ENCODE peak calls at places on chromosome 1, in eight cellular contexts. K is dermis blood vessel endothelial cell; D is right atrium auricular region; A is activated T-helper 1 cell treated with anti-CD3 and anti-CD28 coated beads, Interleukin-12 subunit alpha, Interleukin-12 subunit beta, Interleukin-2, Interleukin-4 antibody, amounts not matched to agents 30 ng/mL and 10 ng/mL and 1 ng/mL, durations not matched to agents 14 hours and 24 hours and 36 hours; E is WTC11; H is ureter; M is GM20000; C is activated CD4-positive, alpha-beta T cell treated with anti-CD3 and anti-CD28 coated beads, Interleukin-2, amount 50 U/mL, for 1 hour. P is an unnamed sample.

GRCh38 chr1:56816264-56816663 is 2.9 kb downstream of the FYB2 start:
- DNase-seq in K (no peak), D (no peak), A (no peak), E (no peak), H (no peak), M (no peak), C (no peak), P (no peak)

GRCh38 chr1:118650084-118650807 is 337.9 kb downstream of the TBX15 start:
- DNase-seq in K (no peak), D (no peak), A (no peak), E (no peak), H (no peak), M (no peak), C (no peak), P (peak)

GRCh38 chr1:172338295-172338735 is 82.2 kb upstream of the C1orf105 start:
- DNase-seq in K (no peak), D (no peak), A (peak), E (no peak), H (no peak), M (peak), C (no peak), P (no peak)

GRCh38 chr1:37102656-37103382 is 68.5 kb upstream of the GRIK3 start:
- DNase-seq in K (no peak), D (no peak), A (no peak), E (no peak), H (no peak), M (no peak), C (no peak), P (no peak)

GRCh38 chr1:20428841-20429240 is 57.2 kb downstream of the CAMK2N1 start:
- DNase-seq in K (no peak), D (no peak), A (no peak), E (no peak), H (no peak), M (no peak), C (no peak), P (no peak)

GRCh38 chr1:38138498-38139233 is 92.1 kb upstream of the POU3F1 start:
- DNase-seq in K (peak), D (peak), A (no peak), E (no peak), H (peak), M (no peak), C (no peak), P (peak)

GRCh38 chr1:86218859-86219258 is 62.3 kb upstream of the COL24A1 start:
- DNase-seq in K (no peak), D (no peak), A (no peak), E (no peak), H (no peak), M (no peak), C (no peak), P (no peak)

GRCh38 chr1:180950321-180950720 is 37.6 kb downstream of the KIAA1614 start:
- DNase-seq in K (no peak), D (no peak), A (no peak), E (no peak), H (no peak), M (peak), C (no peak), P (no peak)

GRCh38 chr1:222815367-222815765 is 527 bp downstream of the DISP1 start:
- DNase-seq in K (peak), D (peak), A (peak), E (no peak), H (no peak), M (no peak), C (peak), P (peak)

GRCh38 chr1:68313736-68314594 is 81.6 kb upstream of the WLS start:
- DNase-seq in K (peak), D (no peak), A (no peak), E (no peak), H (no peak), M (no peak), C (no peak), P (no peak)

GRCh38 chr1:228935855-228936727 is 200.8 kb downstream of the RHOU start:
- DNase-seq in K (no peak), D (no peak), A (no peak), E (no peak), H (no peak), M (no peak), C (no peak), P (no peak)

GRCh38 chr1:189180057-189180456 is 1297.6 kb downstream of the BRINP3 start:
- DNase-seq in K (no peak), D (no peak), A (no peak), E (no peak), H (no peak), M (no peak), C (no peak), P (no peak)

GRCh38 chr1:158176399-158176798 is 4.3 kb upstream of the CD1D start:
- DNase-seq in K (no peak), D (no peak), A (no peak), E (no peak), H (no peak), M (no peak), C (no peak), P (no peak)

GRCh38 chr1:152926091-152926490 is 17.7 kb downstream of the IVL start:
- DNase-seq in K (no peak), D (no peak), A (no peak), E (no peak), H (no peak), M (peak), C (no peak), P (no peak)

GRCh38 chr1:2392686-2393085 is 1.0 kb downstream of the RER1 start:
- DNase-seq in K (peak), D (no peak), A (no peak), E (no peak), H (no peak), M (no peak), C (no peak), P (no peak)

GRCh38 chr1:86423873-86424272 is at the start of gene CLCA2:
- DNase-seq in K (no peak), D (no peak), A (no peak), E (no peak), H (no peak), M (no peak), C (no peak), P (no peak)

P was measured in cerebellar cortex.